ENCODE peak calls at places on chromosomes 1 and 21, in five cellular contexts. S is GM13977, E is endothelial cell, U is NCI-H1092 treated with DMSO at 0.1 percent for 48 hours, Z is AG08396. N is an unnamed sample.

GRCh38 chr1:38039386-38039933 is 7.1 kb downstream of the POU3F1 start:
- DNase-seq in S (no peak), E (no peak), U (no peak), Z (no peak), N (no peak)

GRCh38 chr1:230709619-230710542 is 4.0 kb downstream of the AGT start:
- DNase-seq in S (no peak), E (no peak), U (no peak), Z (no peak), N (no peak)

GRCh38 chr21:42437786-42438185 is 34.1 kb downstream of the UBASH3A start:
- DNase-seq in S (no peak), E (peak; percentile 62), U (no peak), Z (no peak), N (no peak)

GRCh38 chr21:33767236-33767635 is 124.9 kb downstream of the ITSN1 start:
- DNase-seq in S (no peak), E (no peak), U (no peak), Z (no peak), N (no peak)

GRCh38 chr1:41662656-41663437 is 178.4 kb upstream of the EDN2 start:
- DNase-seq in S (peak; percentile 84), E (peak; percentile 44), U (no peak), Z (peak; percentile 81), N (peak; percentile 79)

GRCh38 chr1:153985984-153986761 is at the start of gene RAB13:
- DNase-seq in S (peak; percentile 56), E (peak; percentile 81), U (peak; percentile 70), Z (peak; percentile 93), N (no peak)

GRCh38 chr1:179137623-179138235 is 55.9 kb downstream of the TOR3A start:
- DNase-seq in S (no peak), E (no peak), U (no peak), Z (peak; percentile 16), N (no peak)

GRCh38 chr1:227006397-227006796 is 66.3 kb downstream of the COQ8A start:
- DNase-seq in S (no peak), E (no peak), U (no peak), Z (no peak), N (no peak)

GRCh38 chr1:13513885-13514546 is at the start of gene LRRC38:
- DNase-seq in S (no peak), E (peak; percentile 30), U (no peak), Z (no peak), N (peak; percentile 9)

GRCh38 chr1:177571076-177571475 is 398.8 kb downstream of the SEC16B start:
- DNase-seq in S (no peak), E (no peak), U (no peak), Z (no peak), N (no peak)

GRCh38 chr1:153431002-153431401 is 14.7 kb downstream of the S100A7A start:
- DNase-seq in S (no peak), E (no peak), U (no peak), Z (no peak), N (no peak)

N was measured in stimulated activated naive B cell treated with anti-CD40 and anti-IgM and Interleukin-4, amounts not matched to agents 10 μg/mL and 1 μg/mL and 100 μg/mL, for 72 hours.